ENCODE peak calls at places on chromosomes 5 and 9, in four cellular contexts. L is CD8-positive, alpha-beta T cell; S is iPS DF 6.9; C is GM23248. F is an unnamed sample. For H3K27me3, the result is how much of the 10 kb centered on the place peaks cover.

GRCh38 chr5:102218159-102218558 is 77.9 kb downstream of the SLCO4C1 start:
- DNase-seq in L (no peak), S (no peak), C (no peak), F (no peak)

GRCh38 chr9:127854169-127854833 is at the start of gene ENG:
- DNase-seq in L (no peak), S (no peak), C (peak), F (peak)

GRCh38 chr9:111287127-111287526 is 42.9 kb downstream of the OR2K2 start:
- DNase-seq in L (no peak), S (no peak), C (peak), F (no peak)

GRCh38 chr9:101791938-101792337 is 53.5 kb upstream of the GRIN3A start:
- DNase-seq in L (no peak), S (peak), C (peak), F (no peak)

GRCh38 chr9:112180387-112180881 is 5.3 kb upstream of the SUSD1 start:
- DNase-seq in L (no peak), S (no peak), C (peak), F (no peak)

GRCh38 chr5:130337179-130337888 is 433.1 kb downstream of the CHSY3 start:
- DNase-seq in L (no peak), S (no peak), C (peak), F (no peak)

GRCh38 chr9:91589101-91589553 is 165.5 kb upstream of the NFIL3 start:
- DNase-seq in L (no peak), S (no peak), C (peak), F (no peak)

GRCh38 chr9:99222416-99223280 is 566 bp downstream of the SEC61B start:
- DNase-seq in L (no peak), S (no peak), C (peak), F (no peak)

GRCh38 chr5:107455111-107455544 is 215.6 kb downstream of the EFNA5 start:
- DNase-seq in L (no peak), S (no peak), C (peak), F (no peak)

GRCh38 chr9:22237497-22238363 is 208.9 kb upstream of the DMRTA1 start:
- DNase-seq in L (no peak), S (no peak), C (peak), F (no peak)

GRCh38 chr9:128921881-128922763 is 1.3 kb downstream of the PHYHD1 start:
- DNase-seq in L (no peak), S (peak), C (peak), F (peak)

GRCh38 chr5:51684794-51685355 is 301.6 kb downstream of the ISL1 start:
- DNase-seq in L (no peak), S (no peak), C (no peak), F (no peak)

GRCh38 chr9:134962998-134963364 is 45.3 kb upstream of the FCN1 start:
- DNase-seq in L (no peak), S (no peak), C (no peak), F (peak)

GRCh38 chr5:41871866-41872265 is 1.6 kb upstream of the OXCT1 start:
- DNase-seq in L (no peak), S (no peak), C (peak), F (no peak)

GRCh38 chr5:38456657-38457056 is 99.8 kb downstream of the LIFR start:
- DNase-seq in L (no peak), S (no peak), C (peak), F (no peak)

GRCh38 chr5:5978501-5979361 is 399.6 kb downstream of the MED10 start:
- DNase-seq in L (no peak), S (no peak), C (no peak), F (no peak)

GRCh38 chr5:160508780-160509361 is 87.2 kb downstream of the PTTG1 start:
- DNase-seq in L (peak), S (peak), C (peak), F (no peak)

GRCh38 chr5:19240150-19240549 is 747.9 kb downstream of the CDH18 start:
- DNase-seq in L (no peak), S (no peak), C (peak), F (no peak)

GRCh38 chr5:72476265-72476664 is 30.9 kb downstream of the ZNF366 start:
- DNase-seq in L (no peak), S (no peak), C (no peak), F (no peak)

GRCh38 chr5:179406031-179406681 is 60.9 kb upstream of the ADAMTS2 start:
- DNase-seq in L (no peak), S (no peak), C (peak), F (no peak)

GRCh38 chr9:94298949-94299599 is 29.4 kb downstream of the NUTM2F start:
- DNase-seq in L (no peak), S (no peak), C (no peak), F (no peak)

GRCh38 chr9:113957778-113958430 is 81.8 kb downstream of the ZNF618 start:
- DNase-seq in L (no peak), S (no peak), C (peak), F (no peak)

GRCh38 chr5:146731909-146732659 is 146.5 kb downstream of the PPP2R2B start:
- DNase-seq in L (no peak), S (peak), C (peak), F (no peak)

GRCh38 chr9:37963936-37964739 is 60.2 kb upstream of the SLC25A51 start:
- DNase-seq in L (no peak), S (no peak), C (peak), F (peak)

GRCh38 chr5:157599565-157599964 is 24.0 kb upstream of the ADAM19 start:
- DNase-seq in L (no peak), S (no peak), C (no peak), F (no peak)

GRCh38 chr5:157598350-157598936 is 22.9 kb upstream of the ADAM19 start:
- DNase-seq in L (no peak), S (no peak), C (no peak), F (no peak)

GRCh38 chr5:157602505-157602904 is 26.9 kb upstream of the ADAM19 start:
- DNase-seq in L (no peak), S (no peak), C (peak), F (no peak)

GRCh38 chr5:157597277-157597676 is 21.7 kb upstream of the ADAM19 start:
- DNase-seq in L (no peak), S (no peak), C (no peak), F (no peak)

GRCh38 chr5:157600252-157600651 is 24.7 kb upstream of the ADAM19 start:
- DNase-seq in L (no peak), S (no peak), C (no peak), F (no peak)
- H3K27ac ChIP-seq in L (no peak), S (no peak), C (no peak), F (no peak)

DNA sequence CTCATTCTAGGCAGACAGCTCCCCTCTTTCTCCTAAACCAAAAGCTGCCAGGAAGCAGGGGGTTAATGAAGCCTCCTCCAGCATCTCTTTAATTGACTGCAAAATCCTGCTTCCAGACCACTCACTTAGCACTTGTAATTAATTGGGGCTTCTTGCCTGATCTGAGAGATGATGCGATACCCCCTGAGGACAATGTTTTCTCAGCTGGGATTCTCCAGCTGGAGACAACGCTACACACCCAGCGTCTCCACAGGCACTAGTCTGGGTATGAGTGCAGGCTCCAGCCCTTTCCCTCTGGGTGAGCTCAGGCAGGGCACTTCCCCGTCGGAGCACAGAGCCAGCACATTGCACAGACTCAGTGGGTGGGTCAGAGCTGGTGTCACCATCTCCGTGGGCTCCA is 16.1 kb downstream of the CPLX2 start:
- DNase-seq in L (no peak), S (no peak), C (no peak), F (no peak)
- H3K27me3 ChIP-seq in L (under half), S (under half), C (under half), F (under half)

DNA sequence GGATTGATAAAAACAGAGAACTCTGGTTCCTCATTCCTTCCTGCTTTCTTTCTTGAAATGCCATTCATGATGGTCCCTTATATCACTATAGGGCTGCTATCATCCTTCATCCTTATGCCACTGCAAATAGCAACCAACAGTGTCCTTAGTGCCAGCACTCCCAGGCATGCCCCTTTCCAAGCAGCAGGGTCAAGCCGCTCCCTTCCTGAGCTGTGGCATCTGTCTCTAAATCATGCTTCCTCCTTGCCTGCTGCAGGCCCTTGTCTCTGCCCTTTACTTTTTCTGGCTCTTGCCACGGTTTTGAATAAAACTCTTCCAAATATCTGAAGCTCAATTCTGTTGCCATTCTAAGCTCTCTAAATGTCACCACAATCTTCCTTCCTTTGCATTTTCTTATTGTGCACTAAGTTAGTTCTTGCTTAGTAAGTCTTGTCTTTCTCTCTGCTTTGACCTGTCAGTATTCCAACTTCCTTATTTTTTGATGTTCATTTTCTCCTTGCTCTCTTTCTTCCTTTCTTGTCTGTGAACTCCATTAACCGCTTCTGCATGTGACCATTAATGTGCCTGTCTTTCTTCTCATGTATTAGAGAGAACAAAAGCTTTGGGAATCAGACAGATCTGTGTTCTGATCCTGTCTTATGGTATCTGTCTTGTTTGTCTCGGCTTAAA is 19.9 kb downstream of the TLR4 start:
- DNase-seq in L (no peak), S (no peak), C (no peak), F (peak)
- H3K27ac ChIP-seq in L (no peak), S (no peak), C (no peak), F (peak)

GRCh38 chr9:124032247-124032646 is 20.7 kb downstream of the LHX2 start:
- DNase-seq in L (no peak), S (no peak), C (no peak), F (no peak)
- H3K27me3 ChIP-seq in L (under half), S (under half), C (under half), F (half or more)

F was measured in lower lobe of right lung.